ENCODE peak calls at places on chromosome 21, in seven cellular contexts. Q is activated CD4-positive, alpha-beta T cell treated with anti-CD3 and anti-CD28 coated beads for 48 hours; H is HS-5; B is ACHN; U is AG20443; E is DMS153; P is dorsolateral prefrontal cortex. W is an unnamed sample.

GRCh38 chr21:21415741-21416140 is 417.5 kb downstream of the NCAM2 start:
- DNase-seq in P (no peak), Q (no peak), H (no peak), U (no peak), B (no peak), E (no peak), W (no peak)

GRCh38 chr21:32448803-32449594 is 36.5 kb downstream of the EVA1C start:
- DNase-seq in E (no peak), P (no peak), B (no peak), U (peak), Q (no peak), H (no peak), W (no peak)

GRCh38 chr21:41357546-41357945 is 4.3 kb upstream of the MX2 start:
- DNase-seq in Q (no peak), U (no peak), H (no peak), P (no peak), B (no peak), E (no peak), W (no peak)

GRCh38 chr21:35850542-35851103 is 209.7 kb downstream of the SETD4 start:
- DNase-seq in Q (peak), H (no peak), B (no peak), E (no peak), U (peak), P (no peak), W (no peak)

GRCh38 chr21:33229099-33229775 is 501 bp upstream of the IFNAR2 start:
- DNase-seq in H (peak), P (no peak), E (no peak), Q (no peak), U (no peak), B (no peak), W (no peak)

GRCh38 chr21:23633447-23633846 is 1973.8 kb downstream of the MRPL39 start:
- DNase-seq in U (no peak), P (no peak), E (no peak), B (no peak), Q (no peak), H (no peak), W (no peak)

GRCh38 chr21:43824883-43825609 is 35.7 kb downstream of the RRP1 start:
- DNase-seq in P (no peak), U (no peak), Q (no peak), H (no peak), E (no peak), B (no peak), W (no peak)

GRCh38 chr21:35991131-35991530 is 69.2 kb downstream of the SETD4 start:
- DNase-seq in B (no peak), Q (no peak), U (no peak), P (no peak), H (no peak), E (no peak), W (no peak)

GRCh38 chr21:45767071-45768006 is 123.8 kb downstream of the PCBP3 start:
- DNase-seq in H (no peak), B (no peak), U (no peak), Q (peak), P (no peak), E (no peak), W (no peak)

GRCh38 chr21:41500931-41501381 is 7.0 kb downstream of the TMPRSS2 start:
- DNase-seq in H (no peak), B (no peak), Q (no peak), U (no peak), E (peak), P (no peak), W (no peak)

GRCh38 chr21:14900058-14900457 is 164.7 kb downstream of the NRIP1 start:
- DNase-seq in Q (no peak), B (peak), P (no peak), H (peak), U (peak), E (no peak), W (no peak)

GRCh38 chr21:44916965-44917364 is 3.7 kb downstream of the ITGB2 start:
- DNase-seq in B (no peak), E (no peak), U (no peak), H (no peak), P (no peak), Q (no peak), W (no peak)

GRCh38 chr21:34994646-34995631 is 54.2 kb downstream of the RUNX1 start:
- DNase-seq in Q (no peak), H (no peak), B (no peak), P (no peak), E (no peak), U (peak), W (peak)

GRCh38 chr21:15826147-15826780 is 96.5 kb downstream of the USP25 start:
- DNase-seq in P (no peak), H (no peak), Q (peak), B (peak), U (peak), E (no peak), W (peak)

GRCh38 chr21:45318556-45319341 is 31.1 kb upstream of the POFUT2 start:
- DNase-seq in H (no peak), E (no peak), Q (no peak), B (peak), U (no peak), P (no peak), W (no peak)

GRCh38 chr21:28669331-28669730 is 323.3 kb downstream of the LTN1 start:
- DNase-seq in Q (no peak), H (no peak), P (no peak), U (no peak), E (no peak), B (no peak), W (no peak)

GRCh38 chr21:46065215-46065992 is 32.5 kb upstream of the COL6A2 start:
- DNase-seq in P (no peak), Q (no peak), H (no peak), E (no peak), U (peak), B (no peak), W (no peak)

GRCh38 chr21:32727728-32728454 is at the start of gene SYNJ1:
- DNase-seq in H (peak), B (peak), P (peak), U (peak), E (peak), Q (peak), W (peak)

W was measured in erythroblast.